ENCODE peak calls at places on chromosome 20, in nine cellular contexts. A, U, V, C, N, M, T, L and Z are unnamed samples.

GRCh38 chr20:36574278-36575065 is 1.1 kb downstream of the TGIF2 start:
- DNase-seq in C (peak), V (peak), N (peak), M (peak), A (peak), L (peak), T (no peak), U (peak), Z (no peak)

GRCh38 chr20:57092900-57093238 is 173.6 kb downstream of the BMP7 start:
- DNase-seq in L (no peak), C (no peak), A (no peak), M (no peak), V (no peak), N (no peak), U (no peak), T (no peak), Z (no peak)

GRCh38 chr20:37345339-37346231 is at the start of gene SRC:
- DNase-seq in N (peak), U (peak), V (peak), A (peak), L (no peak), T (peak), M (peak), C (peak), Z (no peak)

GRCh38 chr20:50434653-50435396 is 75.4 kb upstream of the PTPN1 start:
- DNase-seq in N (no peak), A (no peak), U (no peak), L (no peak), V (no peak), M (no peak), C (no peak), T (no peak), Z (no peak)

GRCh38 chr20:20763652-20764051 is 51.2 kb upstream of the RALGAPA2 start:
- DNase-seq in T (no peak), M (no peak), V (no peak), C (no peak), L (no peak), A (no peak), U (no peak), N (no peak), Z (no peak)

GRCh38 chr20:25013478-25014380 is 21.2 kb upstream of the APMAP start:
- DNase-seq in N (peak), A (no peak), V (no peak), M (no peak), T (no peak), U (no peak), C (no peak), L (no peak), Z (no peak)

GRCh38 chr20:54525906-54526596 is 50.7 kb downstream of the DOK5 start:
- DNase-seq in N (no peak), A (no peak), T (no peak), C (no peak), V (no peak), M (no peak), L (no peak), U (no peak), Z (no peak)

GRCh38 chr20:38878798-38879197 is 47.4 kb upstream of the FAM83D start:
- DNase-seq in M (no peak), L (peak), U (no peak), A (peak), T (no peak), C (peak), V (no peak), N (no peak), Z (no peak)

GRCh38 chr20:25470045-25470444 is 62.6 kb downstream of the GINS1 start:
- DNase-seq in M (peak), U (peak), T (no peak), V (peak), L (peak), N (no peak), A (peak), C (no peak), Z (peak)